ENCODE peak calls at places on chromosome 5, in six cellular contexts. I is NCI-H524; K is T-helper 9 cell; L is A549; M is CD4-positive, CD25-positive, alpha-beta regulatory T cell; U is nucleus accumbens. A is an unnamed sample.
A peak's percentile ranks its signal among the peaks of the same experiment; 100 is the strongest.

GRCh38 chr5:1003296-1003937 is 5.2 kb upstream of the NKD2 start:
- DNase-seq in I (no peak), U (no peak), L (no peak), M (peak; percentile 35), K (no peak), A (peak; percentile 48)

GRCh38 chr5:86461169-86461956 is 156.4 kb upstream of the COX7C start:
- DNase-seq in K (no peak), L (no peak), U (no peak), M (no peak), I (peak; percentile 87), A (no peak)

GRCh38 chr5:142280066-142281011 is 44.5 kb downstream of the SPRY4 start:
- DNase-seq in I (no peak), K (no peak), M (no peak), U (no peak), L (no peak), A (peak; percentile 50)

GRCh38 chr5:53930457-53930856 is 370.0 kb downstream of the NDUFS4 start:
- DNase-seq in M (no peak), K (no peak), L (no peak), I (no peak), U (no peak), A (no peak)

GRCh38 chr5:163585206-163585605 is 79.8 kb downstream of the MAT2B start:
- DNase-seq in K (no peak), L (no peak), I (no peak), M (no peak), U (no peak), A (no peak)

GRCh38 chr5:126182901-126183695 is 240.1 kb upstream of the GRAMD2B start:
- DNase-seq in K (no peak), L (no peak), I (no peak), U (peak; percentile 41), M (no peak), A (no peak)

GRCh38 chr5:36444582-36444999 is 142.9 kb upstream of the RANBP3L start:
- DNase-seq in K (no peak), M (no peak), L (no peak), I (no peak), U (peak; percentile 48), A (no peak)

GRCh38 chr5:175696139-175696854 is 38.4 kb downstream of the HRH2 start:
- DNase-seq in I (peak; percentile 40), K (peak; percentile 55), U (peak; percentile 60), L (peak; percentile 29), M (peak; percentile 88), A (peak; percentile 55)

GRCh38 chr5:107389130-107389553 is 281.6 kb downstream of the EFNA5 start:
- DNase-seq in K (no peak), M (peak; percentile 53), I (no peak), U (no peak), L (no peak), A (no peak)

GRCh38 chr5:172971482-172971881 is 12.1 kb upstream of the ATP6V0E1 start:
- DNase-seq in I (no peak), K (no peak), U (no peak), L (no peak), M (no peak), A (no peak)

GRCh38 chr5:142281012-142281374 is 43.8 kb downstream of the SPRY4 start:
- DNase-seq in L (no peak), I (no peak), K (no peak), U (no peak), M (no peak), A (no peak)

GRCh38 chr5:77438057-77438456 is 54.1 kb downstream of the WDR41 start:
- DNase-seq in K (no peak), M (no peak), U (no peak), L (no peak), I (no peak), A (no peak)

GRCh38 chr5:39578887-39579497 is 154.2 kb upstream of the DAB2 start:
- DNase-seq in L (no peak), U (no peak), M (peak; percentile 32), K (no peak), I (no peak), A (no peak)

GRCh38 chr5:115838885-115839518 is 2.4 kb downstream of the ATG12 start:
- DNase-seq in L (peak; percentile 53), K (no peak), M (peak; percentile 78), U (no peak), I (peak; percentile 29), A (no peak)

GRCh38 chr5:126360467-126360866 is 62.7 kb upstream of the GRAMD2B start:
- DNase-seq in U (no peak), M (no peak), K (no peak), L (no peak), I (no peak), A (no peak)

GRCh38 chr5:11878846-11879245 is 25.4 kb downstream of the CTNND2 start:
- DNase-seq in K (no peak), L (no peak), U (peak; percentile 78), M (no peak), I (peak; percentile 91), A (no peak)

GRCh38 chr5:132767150-132767549 is 9.9 kb downstream of the SEPTIN8 start:
- DNase-seq in L (no peak), I (no peak), U (peak; percentile 59), K (no peak), M (no peak), A (no peak)

GRCh38 chr5:57831942-57832341 is 349.3 kb upstream of the ACTBL2 start:
- DNase-seq in I (no peak), U (no peak), L (no peak), K (no peak), M (no peak), A (no peak)

GRCh38 chr5:66494437-66494836 is 101.8 kb upstream of the MAST4 start:
- DNase-seq in L (no peak), I (no peak), M (peak; percentile 1), K (no peak), U (no peak), A (no peak)

GRCh38 chr5:125326114-125326513 is 579.7 kb upstream of the ZNF608 start:
- DNase-seq in M (no peak), U (no peak), L (peak; percentile 8), K (no peak), I (peak; percentile 60), A (no peak)

GRCh38 chr5:37837101-37838032 is 2.5 kb downstream of the GDNF start:
- DNase-seq in U (peak; percentile 86), M (peak; percentile 72), I (peak; percentile 67), L (peak; percentile 71), K (peak; percentile 5), A (peak; percentile 81)

GRCh38 chr5:11384441-11385250 is 519.6 kb downstream of the CTNND2 start:
- DNase-seq in I (peak; percentile 50), L (no peak), U (peak; percentile 42), K (no peak), M (no peak), A (no peak)

GRCh38 chr5:165325201-165325600 is 1819.8 kb downstream of the MAT2B start:
- DNase-seq in K (no peak), L (no peak), I (no peak), M (no peak), U (no peak), A (no peak)

GRCh38 chr5:37184748-37185364 is 64.3 kb downstream of the CPLANE1 start:
- DNase-seq in L (no peak), M (no peak), K (no peak), I (peak; percentile 7), U (no peak), A (no peak)

GRCh38 chr5:136094189-136094912 is 38.3 kb upstream of the SMAD5 start:
- DNase-seq in U (no peak), L (no peak), I (no peak), K (no peak), M (no peak), A (peak; percentile 83)

GRCh38 chr5:160262151-160262550 is 32.8 kb downstream of the FABP6 start:
- DNase-seq in L (no peak), M (no peak), U (no peak), I (peak; percentile 92), K (no peak), A (no peak)

GRCh38 chr5:142578161-142578830 is 107.6 kb downstream of the FGF1 start:
- DNase-seq in M (no peak), I (no peak), K (no peak), U (no peak), L (no peak), A (no peak)

GRCh38 chr5:53331463-53331862 is 149.0 kb upstream of the FST start:
- DNase-seq in I (no peak), L (no peak), M (no peak), U (no peak), K (no peak), A (no peak)

A was measured in left lobe of liver.